ENCODE peak calls at places on chromosome 1, in eight cellular contexts. G is astrocyte, V is mesothelial cell of epicardium, T is lung, H is GM06990, D is astrocyte of the cerebellum, X is bronchial epithelial cell, Y is NB4. B is an unnamed sample.

GRCh38 chr1:19250629-19251304 is 557 bp downstream of the EMC1 start:
- DNase-seq in G (no peak), V (no peak), T (no peak), H (no peak), D (no peak), X (peak; percentile 30), Y (peak; percentile 25), B (no peak)

GRCh38 chr1:19682257-19682656 is 17.6 kb downstream of the HTR6 start:
- DNase-seq in G (peak; percentile 77), V (no peak), T (no peak), H (no peak), D (peak; percentile 37), X (peak; percentile 70), Y (peak; percentile 34), B (peak; percentile 86)

GRCh38 chr1:153548722-153549695 is at the start of gene S100A3:
- DNase-seq in G (peak; percentile 84), V (no peak), T (no peak), H (no peak), D (no peak), X (peak; percentile 77), Y (peak; percentile 43), B (peak; percentile 85)

GRCh38 chr1:76337777-76338176 is 263.2 kb downstream of the ST6GALNAC3 start:
- DNase-seq in G (no peak), V (no peak), T (no peak), H (no peak), D (no peak), X (no peak), Y (no peak), B (no peak)

GRCh38 chr1:244010191-244010590 is 40.9 kb upstream of the ZBTB18 start:
- DNase-seq in G (peak; percentile 45), V (no peak), T (no peak), H (no peak), D (no peak), X (peak; percentile 10), Y (no peak), B (no peak)

GRCh38 chr1:208089971-208090755 is 154.0 kb downstream of the PLXNA2 start:
- DNase-seq in G (peak; percentile 10), V (no peak), T (no peak), H (no peak), D (no peak), X (no peak), Y (no peak), B (peak; percentile 60)

GRCh38 chr1:216221260-216221700 is 202.0 kb downstream of the USH2A start:
- DNase-seq in G (peak; percentile 60), V (peak; percentile 41), T (no peak), H (peak; percentile 17), D (peak; percentile 77), X (peak; percentile 65), Y (peak; percentile 62), B (peak; percentile 84)

GRCh38 chr1:145885738-145886287 is at the start of gene ANKRD35:
- DNase-seq in G (peak; percentile 12), V (peak; percentile 79), T (peak; percentile 87), H (peak; percentile 81), D (no peak), X (peak; percentile 66), Y (peak; percentile 72), B (peak; percentile 39)

GRCh38 chr1:237012789-237013383 is 8.6 kb upstream of the MT1HL1 start:
- DNase-seq in G (peak; percentile 16), V (no peak), T (peak; percentile 66), H (no peak), D (peak; percentile 96), X (peak; percentile 42), Y (no peak), B (no peak)

GRCh38 chr1:185704181-185704580 is 30.0 kb upstream of the HMCN1 start:
- DNase-seq in G (peak; percentile 16), V (no peak), T (no peak), H (no peak), D (no peak), X (no peak), Y (no peak), B (no peak)

GRCh38 chr1:156492591-156493080 is 7.9 kb downstream of the MEF2D start:
- DNase-seq in G (no peak), V (no peak), T (no peak), H (peak; percentile 77), D (no peak), X (no peak), Y (peak; percentile 99), B (no peak)

GRCh38 chr1:224168859-224169380 is 14.1 kb upstream of the DEGS1 start:
- DNase-seq in G (peak; percentile 97), V (no peak), T (peak; percentile 32), H (peak; percentile 68), D (peak; percentile 98), X (peak; percentile 10), Y (peak; percentile 84), B (peak; percentile 45)

GRCh38 chr1:10778640-10779039 is 17.8 kb downstream of the CASZ1 start:
- DNase-seq in G (no peak), V (no peak), T (no peak), H (no peak), D (no peak), X (no peak), Y (no peak), B (no peak)

GRCh38 chr1:70044832-70045231 is 160.5 kb downstream of the LRRC40 start:
- DNase-seq in G (peak; percentile 82), V (no peak), T (no peak), H (no peak), D (peak; percentile 68), X (peak; percentile 24), Y (no peak), B (peak; percentile 60)

GRCh38 chr1:24567792-24568388 is 12.0 kb downstream of the NCMAP start:
- DNase-seq in G (no peak), V (no peak), T (peak; percentile 72), H (no peak), D (no peak), X (peak; percentile 55), Y (peak; percentile 10), B (no peak)
- TF ChIP-seq CTCF in G (no peak), V (no peak), T (no peak), H (peak; percentile 0), D (no peak), X (peak; percentile 20), Y (no peak), B (no peak)

GRCh38 chr1:6141601-6142000 is 38.5 kb downstream of the CHD5 start:
- DNase-seq in G (no peak), V (no peak), T (no peak), H (no peak), D (no peak), X (no peak), Y (peak; percentile 48), B (no peak)
- TF ChIP-seq CTCF in G (no peak), V (no peak), T (no peak), H (peak; percentile 50), D (no peak), X (no peak), Y (peak; percentile 44), B (peak; percentile 42)

GRCh38 chr1:93758842-93759515 is 77.3 kb upstream of the BCAR3 start:
- DNase-seq in G (peak; percentile 89), V (no peak), T (peak; percentile 48), H (no peak), D (peak; percentile 68), X (no peak), Y (peak; percentile 81), B (no peak)
- TF ChIP-seq CTCF in G (no peak), V (no peak), T (no peak), H (no peak), D (peak; percentile 15), X (no peak), Y (no peak), B (no peak)

DNA sequence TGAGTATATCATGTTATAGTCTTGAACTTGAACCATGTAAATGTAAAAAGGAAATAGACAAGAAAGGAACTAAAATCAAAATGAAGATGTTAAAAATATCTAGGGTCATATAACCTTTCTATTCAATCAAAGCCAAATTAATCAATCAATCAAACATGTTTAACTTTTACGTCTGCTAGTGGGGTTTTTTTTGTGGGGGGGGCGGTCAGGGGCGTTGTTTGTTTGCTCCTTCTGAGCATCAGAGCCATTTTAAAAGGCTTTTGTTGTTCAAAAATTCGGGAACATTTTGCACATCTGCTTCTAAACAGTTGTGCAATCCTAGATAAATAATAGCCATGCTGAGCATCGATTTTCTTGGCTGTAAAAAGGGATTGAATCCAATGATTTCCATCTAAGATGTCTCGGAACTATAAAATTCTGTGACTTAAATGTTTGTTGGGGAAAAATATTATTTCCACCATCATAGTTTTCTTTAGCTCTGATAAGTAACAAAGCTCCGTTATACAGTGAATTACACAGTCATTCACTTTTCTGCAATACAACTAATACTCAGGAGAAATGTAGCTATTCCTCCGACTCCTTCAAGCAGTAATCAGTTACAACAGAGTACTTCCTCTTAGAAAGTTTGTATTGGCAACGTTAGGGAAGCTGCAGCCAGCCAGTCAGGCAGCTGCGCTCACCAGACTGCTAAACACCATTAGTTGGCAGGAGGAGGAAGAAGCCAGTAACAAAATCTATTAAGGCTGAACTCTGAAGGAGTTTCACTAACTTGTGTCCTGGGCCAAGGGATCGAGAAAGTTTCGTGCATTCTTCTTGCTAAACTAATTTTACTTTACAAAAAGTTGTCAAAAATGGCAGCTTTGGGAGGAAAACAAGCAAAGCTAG is 2.1 kb downstream of the SPATA6 start:
- DNase-seq in G (peak; percentile 77), V (no peak), T (peak; percentile 63), H (no peak), D (peak; percentile 53), X (peak; percentile 50), Y (peak; percentile 60), B (no peak)
- TF ChIP-seq CTCF in G (no peak), V (no peak), T (no peak), H (no peak), D (no peak), X (no peak), Y (no peak), B (no peak)

GRCh38 chr1:39392851-39393573 is 98.4 kb upstream of the BMP8A start:
- DNase-seq in G (no peak), V (no peak), T (no peak), H (no peak), D (no peak), X (no peak), Y (no peak), B (no peak)

GRCh38 chr1:39386997-39387396 is 104.4 kb upstream of the BMP8A start:
- DNase-seq in G (no peak), V (no peak), T (no peak), H (no peak), D (no peak), X (no peak), Y (no peak), B (no peak)

GRCh38 chr1:39385067-39385988 is 106.1 kb upstream of the BMP8A start:
- DNase-seq in G (no peak), V (no peak), T (no peak), H (no peak), D (no peak), X (no peak), Y (no peak), B (no peak)

GRCh38 chr1:39391741-39392679 is 99.4 kb upstream of the BMP8A start:
- DNase-seq in G (peak; percentile 91), V (no peak), T (no peak), H (no peak), D (peak; percentile 84), X (peak; percentile 81), Y (no peak), B (peak; percentile 87)

DNA sequence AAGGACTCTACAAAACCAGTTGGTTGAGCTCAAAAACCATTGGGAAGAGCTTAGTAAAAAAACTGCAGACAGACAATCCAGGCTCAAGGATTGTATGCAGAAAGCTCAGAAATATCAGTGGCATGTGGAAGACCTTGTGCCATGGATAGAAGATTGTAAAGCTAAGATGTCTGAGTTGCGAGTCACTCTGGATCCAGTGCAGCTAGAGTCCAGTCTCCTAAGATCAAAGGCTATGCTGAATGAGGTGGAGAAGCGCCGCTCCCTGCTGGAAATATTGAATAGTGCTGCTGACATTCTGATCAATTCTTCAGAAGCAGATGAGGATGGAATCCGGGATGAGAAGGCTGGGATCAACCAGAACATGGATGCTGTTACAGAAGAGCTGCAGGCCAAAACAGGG is 104.0 kb upstream of the BMP8A start:
- DNase-seq in G (peak; percentile 86), V (no peak), T (no peak), H (no peak), D (peak; percentile 68), X (peak; percentile 46), Y (no peak), B (peak; percentile 90)
- TF ChIP-seq CTCF in G (peak; percentile 41), V (no peak), T (no peak), H (no peak), D (peak; percentile 55), X (peak; percentile 11), Y (peak; percentile 10), B (peak; percentile 69)